ENCODE peak calls at places on chromosomes 7 and 10, in eight cellular contexts. I is cardiac fibroblast; Q is activated CD4-positive, alpha-beta T cell treated with anti-CD3 and anti-CD28 coated beads, Interleukin-2, amount 10 ng/mL, durations not matched to agents 7 days and 5 days; R is NCI-H1105 treated with DMSO at 0.1 percent for 48 hours; D is NCI-H1694; V is cardiac septum; K is neural progenitor cell; C is naive thymus-derived CD8-positive, alpha-beta T cell. S is an unnamed sample.

GRCh38 chr10:112202561-112203241 is 19.1 kb upstream of the GPAM start:
- DNase-seq in D (no peak), I (no peak), V (no peak), K (no peak), R (no peak), C (no peak), Q (no peak), S (no peak)

GRCh38 chr10:119742988-119743646 is 17.3 kb downstream of the INPP5F start:
- DNase-seq in R (no peak), I (peak), D (no peak), V (no peak), C (no peak), Q (no peak), K (no peak), S (no peak)

GRCh38 chr10:70265032-70265689 is 18.6 kb downstream of the NPFFR1 start:
- DNase-seq in Q (no peak), I (peak), D (no peak), V (no peak), K (peak), C (no peak), R (no peak), S (no peak)

GRCh38 chr10:13795653-13796555 is 209.1 kb downstream of the PRPF18 start:
- DNase-seq in I (no peak), Q (peak), K (no peak), D (no peak), C (no peak), V (no peak), R (no peak), S (no peak)

GRCh38 chr7:111364413-111364812 is 197.9 kb downstream of the IMMP2L start:
- DNase-seq in C (no peak), D (no peak), I (peak), R (no peak), Q (no peak), V (no peak), K (no peak), S (no peak)

GRCh38 chr10:3389093-3389492 is 216.5 kb upstream of the PITRM1 start:
- DNase-seq in D (no peak), C (no peak), Q (no peak), R (no peak), I (peak), K (no peak), V (no peak), S (peak)

GRCh38 chr10:67670401-67670800 is 25.6 kb downstream of the CTNNA3 start:
- DNase-seq in K (no peak), R (no peak), Q (no peak), D (no peak), V (no peak), C (no peak), I (no peak), S (no peak)

GRCh38 chr10:47380341-47381215 is 3.5 kb downstream of the ZNF488 start:
- DNase-seq in K (no peak), I (no peak), V (no peak), D (no peak), R (no peak), Q (no peak), C (no peak), S (no peak)

GRCh38 chr7:9250876-9251275 is 817.5 kb downstream of the NXPH1 start:
- DNase-seq in C (no peak), Q (no peak), R (no peak), K (peak), I (no peak), V (no peak), D (no peak), S (no peak)

GRCh38 chr10:51986531-51986930 is 287.1 kb upstream of the CSTF2T start:
- DNase-seq in R (no peak), K (no peak), C (no peak), I (no peak), V (no peak), D (no peak), Q (no peak), S (no peak)

GRCh38 chr7:119123326-119123725 is 898.8 kb downstream of the ANKRD7 start:
- DNase-seq in V (no peak), D (no peak), C (no peak), R (no peak), I (no peak), Q (no peak), K (no peak), S (no peak)

GRCh38 chr7:41108821-41109220 is 594.1 kb downstream of the INHBA start:
- DNase-seq in D (no peak), I (no peak), K (no peak), Q (no peak), V (no peak), R (no peak), C (no peak), S (no peak)

GRCh38 chr10:118738422-118738821 is 16.3 kb downstream of the CACUL1 start:
- DNase-seq in C (no peak), D (no peak), Q (no peak), V (no peak), K (no peak), I (no peak), R (no peak), S (no peak)

GRCh38 chr7:128030263-128030998 is 806 bp downstream of the LRRC4 start:
- DNase-seq in D (no peak), C (no peak), V (no peak), I (no peak), K (peak), Q (no peak), R (no peak), S (no peak)

GRCh38 chr10:43336641-43337318 is 34.7 kb upstream of the FXYD4 start:
- DNase-seq in I (no peak), C (no peak), Q (no peak), R (no peak), K (no peak), V (no peak), D (no peak), S (no peak)

GRCh38 chr10:95355241-95355779 is 64.5 kb upstream of the PDLIM1 start:
- DNase-seq in K (no peak), R (peak), C (no peak), D (no peak), I (no peak), Q (no peak), V (no peak), S (no peak)

GRCh38 chr10:71542476-71542875 is 145.8 kb downstream of the CDH23 start:
- DNase-seq in Q (no peak), R (no peak), V (no peak), I (no peak), C (no peak), D (no peak), K (no peak), S (no peak)

GRCh38 chr7:80722596-80723141 is 84.2 kb downstream of the CD36 start:
- DNase-seq in R (no peak), Q (no peak), C (no peak), V (no peak), D (no peak), K (peak), I (peak), S (no peak)

GRCh38 chr10:102646610-102647432 is 2.5 kb downstream of the TRIM8 start:
- DNase-seq in R (no peak), K (peak), I (peak), D (no peak), Q (peak), V (peak), C (peak), S (peak)

GRCh38 chr7:71752171-71752935 is 620.4 kb downstream of the GALNT17 start:
- DNase-seq in V (no peak), I (peak), R (peak), K (peak), Q (peak), D (peak), C (no peak), S (no peak)

GRCh38 chr7:18505870-18506460 is 10.4 kb downstream of the HDAC9 start:
- DNase-seq in V (no peak), K (no peak), R (no peak), C (no peak), I (peak), D (no peak), Q (no peak), S (peak)

GRCh38 chr10:51689536-51689935 is 9.9 kb downstream of the CSTF2T start:
- DNase-seq in K (no peak), D (no peak), I (no peak), V (no peak), C (no peak), R (no peak), Q (no peak), S (no peak)

GRCh38 chr10:132418520-132419416 is 21.8 kb downstream of the PWWP2B start:
- DNase-seq in I (no peak), D (no peak), K (peak), Q (no peak), C (no peak), R (no peak), V (no peak), S (no peak)

GRCh38 chr7:143205560-143206293 is 16.1 kb upstream of the TAS2R40 start:
- DNase-seq in Q (peak), V (no peak), I (no peak), K (no peak), D (no peak), C (peak), R (no peak), S (no peak)

GRCh38 chr7:73850781-73851207 is 8.5 kb upstream of the METTL27 start:
- DNase-seq in K (no peak), V (no peak), C (no peak), D (no peak), Q (no peak), I (peak), R (no peak), S (no peak)

GRCh38 chr7:116322541-116322940 is 112.2 kb downstream of the TES start:
- DNase-seq in K (no peak), Q (no peak), V (no peak), C (no peak), R (no peak), D (no peak), I (no peak), S (no peak)

GRCh38 chr10:62130948-62131347 is 137.7 kb downstream of the RTKN2 start:
- DNase-seq in Q (no peak), I (peak), R (no peak), K (no peak), D (no peak), V (no peak), C (no peak), S (no peak)

GRCh38 chr7:102450242-102450641 is 14.4 kb downstream of the ALKBH4 start:
- DNase-seq in D (peak), V (no peak), Q (peak), C (peak), K (no peak), I (no peak), R (no peak), S (no peak)

GRCh38 chr10:113681533-113682470 is 2.1 kb downstream of the CASP7 start:
- DNase-seq in K (no peak), R (no peak), V (no peak), C (no peak), Q (peak), I (peak), D (no peak), S (no peak)

GRCh38 chr7:77537136-77537594 is at the start of gene PTPN12:
- DNase-seq in K (no peak), I (no peak), C (no peak), Q (no peak), R (no peak), V (no peak), D (peak), S (no peak)

GRCh38 chr10:73771722-73772279 is 10.0 kb upstream of the CHCHD1 start:
- DNase-seq in I (peak), Q (peak), V (peak), C (no peak), D (peak), K (peak), R (peak), S (peak)

GRCh38 chr7:48280100-48280499 is 108.8 kb downstream of the ABCA13 start:
- DNase-seq in I (no peak), C (no peak), R (no peak), V (no peak), D (no peak), Q (no peak), K (no peak), S (no peak)

GRCh38 chr10:37895674-37896073 is 38.3 kb upstream of the ZNF248 start:
- DNase-seq in K (no peak), I (no peak), R (no peak), D (no peak), C (no peak), Q (no peak), V (no peak), S (no peak)